ENCODE peak calls at places on chromosome 18, in four cellular contexts. A is IMR-90, G is GM12878, O is A549. F is an unnamed sample.

GRCh38 chr18:10948421-10948820 is 200.9 kb downstream of the PIEZO2 start:
- DNase-seq in A (no peak), G (no peak), O (no peak), F (no peak)

GRCh38 chr18:5268874-5269273 is 26.7 kb downstream of the ZBTB14 start:
- DNase-seq in O (no peak), A (no peak), G (no peak), F (no peak)

GRCh38 chr18:46408334-46408987 is 248.6 kb downstream of the LOXHD1 start:
- DNase-seq in O (peak; percentile 8), A (no peak), G (no peak), F (peak; percentile 49)

GRCh38 chr18:8705280-8705940 is at the start of gene MTCL1:
- DNase-seq in A (no peak), G (no peak), O (peak; percentile 73), F (no peak)

GRCh38 chr18:10406172-10406663 is 48.2 kb upstream of the APCDD1 start:
- DNase-seq in O (no peak), A (no peak), G (no peak), F (no peak)

GRCh38 chr18:73060666-73061270 is 193.0 kb upstream of the NETO1 start:
- DNase-seq in A (no peak), G (no peak), O (no peak), F (no peak)

GRCh38 chr18:34431012-34431411 is 206.3 kb upstream of the NOL4 start:
- DNase-seq in G (no peak), A (no peak), O (no peak), F (no peak)

GRCh38 chr18:47184419-47185050 is 8.4 kb upstream of the IER3IP1 start:
- DNase-seq in O (no peak), G (no peak), A (peak; percentile 51), F (peak; percentile 29)

GRCh38 chr18:49730951-49731391 is 82.4 kb downstream of the ACAA2 start:
- DNase-seq in A (no peak), O (no peak), G (no peak), F (no peak)

GRCh38 chr18:12315481-12315880 is 7.4 kb downstream of the TUBB6 start:
- DNase-seq in G (no peak), A (no peak), O (no peak), F (no peak)

GRCh38 chr18:3603460-3604259 is 153.7 kb downstream of the TGIF1 start:
- DNase-seq in G (no peak), O (no peak), A (peak; percentile 99), F (peak; percentile 49)

GRCh38 chr18:61677435-61677830 is 215.4 kb downstream of the RNF152 start:
- DNase-seq in A (peak; percentile 24), G (no peak), O (no peak), F (no peak)

GRCh38 chr18:74378179-74378682 is 62.6 kb downstream of the C18orf63 start:
- DNase-seq in O (no peak), G (no peak), A (no peak), F (no peak)

GRCh38 chr18:10661333-10661732 is 135.5 kb downstream of the NAPG start:
- DNase-seq in O (no peak), A (peak; percentile 30), G (no peak), F (no peak)

GRCh38 chr18:23824235-23824634 is 135.0 kb downstream of the LAMA3 start:
- DNase-seq in A (peak; percentile 16), G (no peak), O (no peak), F (no peak)

GRCh38 chr18:39624934-39625333 is 2059.3 kb upstream of the CELF4 start:
- DNase-seq in G (no peak), A (peak; percentile 82), O (no peak), F (no peak)

GRCh38 chr18:24414349-24415003 is 12.0 kb upstream of the IMPACT start:
- DNase-seq in G (no peak), O (no peak), A (no peak), F (no peak)

GRCh38 chr18:14747513-14748474 is at the start of gene ANKRD30B:
- DNase-seq in O (no peak), A (no peak), G (no peak), F (no peak)

GRCh38 chr18:44041553-44042418 is 638.9 kb upstream of the SETBP1 start:
- DNase-seq in A (no peak), G (no peak), O (no peak), F (no peak)

GRCh38 chr18:10023853-10024638 is 110.2 kb downstream of the VAPA start:
- DNase-seq in A (no peak), G (no peak), O (no peak), F (no peak)

GRCh38 chr18:39406941-39407340 is 1841.3 kb upstream of the CELF4 start:
- DNase-seq in A (no peak), O (no peak), G (no peak), F (no peak)

GRCh38 chr18:5955861-5956260 is 60.5 kb upstream of the TMEM200C start:
- DNase-seq in O (no peak), G (no peak), A (peak; percentile 33), F (no peak)

GRCh38 chr18:54206447-54206846 is 18.0 kb downstream of the MBD2 start:
- DNase-seq in G (no peak), O (no peak), A (no peak), F (no peak)

GRCh38 chr18:8800041-8800441 is 94.7 kb downstream of the MTCL1 start:
- DNase-seq in O (no peak), A (peak; percentile 89), G (no peak), F (no peak)

GRCh38 chr18:275486-275885 is 7.6 kb upstream of the THOC1 start:
- DNase-seq in O (no peak), G (no peak), A (no peak), F (peak; percentile 28)

GRCh38 chr18:13217971-13218375 is 587 bp upstream of the LDLRAD4 start:
- DNase-seq in O (no peak), G (no peak), A (no peak), F (peak; percentile 27)

GRCh38 chr18:35938562-35938961 is 33.9 kb upstream of the RMP24 start:
- DNase-seq in A (no peak), O (no peak), G (no peak), F (no peak)

GRCh38 chr18:79519751-79520472 is 124.2 kb downstream of the NFATC1 start:
- DNase-seq in O (no peak), A (peak; percentile 38), G (no peak), F (peak; percentile 23)

GRCh38 chr18:55586841-55587240 is 1.2 kb downstream of the TCF4 start:
- DNase-seq in G (no peak), A (peak; percentile 53), O (no peak), F (no peak)

GRCh38 chr18:8031496-8031895 is 464.4 kb downstream of the PTPRM start:
- DNase-seq in G (no peak), O (no peak), A (no peak), F (no peak)

GRCh38 chr18:11741505-11742145 is 52.6 kb downstream of the GNAL start:
- DNase-seq in A (no peak), O (peak; percentile 68), G (no peak), F (peak; percentile 35)

GRCh38 chr18:48923746-48924580 is 26.8 kb downstream of the SMAD7 start:
- DNase-seq in A (peak; percentile 69), O (no peak), G (no peak), F (no peak)

GRCh38 chr18:5546660-5547059 is 2.9 kb upstream of the EPB41L3 start:
- DNase-seq in O (no peak), G (no peak), A (peak; percentile 62), F (no peak)

GRCh38 chr18:79400091-79400590 is 4.4 kb downstream of the NFATC1 start:
- DNase-seq in A (no peak), G (no peak), O (peak; percentile 32), F (peak; percentile 74)

GRCh38 chr18:3248670-3249359 is 1.2 kb downstream of the MYL12A start:
- DNase-seq in A (peak; percentile 57), O (no peak), G (no peak), F (peak; percentile 39)

GRCh38 chr18:47547539-47548202 is 296.2 kb upstream of the SKOR2 start:
- DNase-seq in A (no peak), O (no peak), G (no peak), F (no peak)

GRCh38 chr18:34583895-34584294 is 126.2 kb upstream of the DTNA start:
- DNase-seq in A (no peak), O (no peak), G (no peak), F (no peak)

GRCh38 chr18:77105021-77105420 is 27.6 kb downstream of the MBP start:
- DNase-seq in O (no peak), G (no peak), A (no peak), F (no peak)

GRCh38 chr18:77102246-77103040 is 30.1 kb downstream of the MBP start:
- DNase-seq in A (peak; percentile 93), G (peak; percentile 74), O (no peak), F (no peak)

GRCh38 chr18:77103991-77104521 is 28.5 kb downstream of the MBP start:
- DNase-seq in O (no peak), A (no peak), G (no peak), F (no peak)

GRCh38 chr18:77101410-77102245 is 31.0 kb downstream of the MBP start:
- DNase-seq in G (peak; percentile 61), A (peak; percentile 97), O (peak; percentile 86), F (no peak)

GRCh38 chr18:77103181-77103875 is 29.3 kb downstream of the MBP start:
- DNase-seq in A (peak; percentile 60), O (no peak), G (no peak), F (no peak)
- TF ChIP-seq ELK1 in A (no peak), O (no peak), G (no peak), F (no peak)

GRCh38 chr18:26436176-26437031 is 111.9 kb downstream of the KCTD1 start:
- DNase-seq in A (peak; percentile 89), G (no peak), O (peak; percentile 52), F (no peak)
- TF ChIP-seq ELK1 in A (no peak), G (no peak), O (no peak), F (no peak)

DNA sequence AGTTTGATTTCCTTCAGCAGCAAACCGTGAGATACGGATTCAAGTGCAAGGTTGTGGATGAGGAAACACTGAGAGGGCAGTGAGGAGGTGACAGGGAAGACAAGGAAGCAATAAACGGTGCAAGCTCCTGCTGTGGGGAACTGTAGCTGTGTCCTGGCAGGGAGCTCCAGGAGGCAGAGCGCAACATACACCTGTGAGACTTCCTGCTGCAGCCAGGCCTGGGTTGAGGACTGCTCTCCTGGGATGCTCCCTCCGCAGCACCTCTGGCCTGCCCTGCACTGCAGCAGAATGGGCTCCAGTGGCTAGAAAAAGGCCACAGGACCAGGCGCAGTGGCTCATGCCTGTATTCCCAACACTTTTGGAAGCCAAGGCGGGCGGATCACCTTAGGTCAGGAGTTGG is 85.5 kb downstream of the MRO start:
- DNase-seq in G (no peak), O (no peak), A (no peak), F (no peak)
- TF ChIP-seq ELK1 in G (no peak), O (no peak), A (no peak), F (no peak)

GRCh38 chr18:58845913-58846312 is 18.8 kb upstream of the ZNF532 start:
- DNase-seq in O (no peak), G (no peak), A (no peak), F (no peak)

GRCh38 chr18:58846325-58846724 is 18.4 kb upstream of the ZNF532 start:
- DNase-seq in A (no peak), O (no peak), G (no peak), F (no peak)

GRCh38 chr18:58844871-58845270 is 19.8 kb upstream of the ZNF532 start:
- DNase-seq in O (no peak), A (no peak), G (no peak), F (no peak)

GRCh38 chr18:58848685-58849084 is 16.0 kb upstream of the ZNF532 start:
- DNase-seq in O (no peak), G (no peak), A (peak; percentile 53), F (no peak)

GRCh38 chr18:58847383-58848071 is 17.1 kb upstream of the ZNF532 start:
- DNase-seq in O (no peak), A (no peak), G (no peak), F (no peak)
- TF ChIP-seq ELK1 in O (no peak), A (no peak), G (no peak), F (no peak)